ENCODE peak calls at places on chromosomes 4 and X, in six cellular contexts. V, C, J, D, H and P are unnamed samples.

GRCh38 chr4:85369703-85370380 is 105.1 kb upstream of the ARHGAP24 start:
- DNase-seq in V (no peak), C (no peak), J (no peak), D (no peak), H (no peak), P (no peak)

GRCh38 chr4:145762719-145763118 is 82.8 kb downstream of the C4orf51 start:
- DNase-seq in V (no peak), C (no peak), J (no peak), D (no peak), H (no peak), P (no peak)

GRCh38 chrX:37912286-37912685 is 64.9 kb upstream of the DYNLT3 start:
- DNase-seq in V (no peak), C (no peak), J (peak; percentile 7), D (peak; percentile 50), H (peak; percentile 14), P (no peak)

GRCh38 chr4:154471924-154472323 is 19.7 kb downstream of the DCHS2 start:
- DNase-seq in V (no peak), C (no peak), J (no peak), D (no peak), H (no peak), P (no peak)

GRCh38 chrX:138745215-138745614 is 33.7 kb upstream of the FGF13 start:
- DNase-seq in V (no peak), C (no peak), J (peak; percentile 19), D (peak; percentile 4), H (peak; percentile 52), P (peak; percentile 68)

GRCh38 chr4:36165256-36166005 is 78.9 kb downstream of the ARAP2 start:
- DNase-seq in V (no peak), C (no peak), J (peak; percentile 3), D (peak; percentile 43), H (no peak), P (no peak)

GRCh38 chrX:23668335-23668734 is 1.0 kb downstream of the PRDX4 start:
- DNase-seq in V (no peak), C (no peak), J (no peak), D (no peak), H (peak; percentile 4), P (no peak)

GRCh38 chr4:76963136-76963477 is 13.6 kb downstream of the SEPTIN11 start:
- DNase-seq in V (no peak), C (no peak), J (no peak), D (peak; percentile 71), H (no peak), P (no peak)

GRCh38 chrX:115259238-115259875 is 25.5 kb upstream of the LRCH2 start:
- DNase-seq in V (no peak), C (no peak), J (no peak), D (peak; percentile 68), H (no peak), P (peak; percentile 80)

GRCh38 chr4:26238782-26239647 is 81.8 kb upstream of the RBPJ start:
- DNase-seq in V (no peak), C (no peak), J (peak; percentile 32), D (peak; percentile 26), H (no peak), P (no peak)

GRCh38 chr4:178414042-178414441 is 971.8 kb upstream of the AGA start:
- DNase-seq in V (no peak), C (no peak), J (no peak), D (no peak), H (no peak), P (no peak)

GRCh38 chr4:23219779-23220408 is 527.2 kb downstream of the GBA3 start:
- DNase-seq in V (no peak), C (no peak), J (no peak), D (no peak), H (no peak), P (no peak)

GRCh38 chrX:148310402-148311200 is 189.8 kb upstream of the AFF2 start:
- DNase-seq in V (no peak), C (no peak), J (no peak), D (no peak), H (peak; percentile 86), P (peak; percentile 77)

GRCh38 chrX:134186362-134187121 is 50.4 kb upstream of the CCDC160 start:
- DNase-seq in V (no peak), C (no peak), J (no peak), D (no peak), H (peak; percentile 60), P (peak; percentile 76)

GRCh38 chr4:38560763-38561558 is 103.0 kb upstream of the KLF3 start:
- DNase-seq in V (no peak), C (no peak), J (no peak), D (peak; percentile 3), H (peak; percentile 41), P (no peak)

GRCh38 chrX:100410083-100410590 is at the start of gene PCDH19:
- DNase-seq in V (peak; percentile 45), C (peak; percentile 52), J (peak; percentile 47), D (peak; percentile 15), H (no peak), P (no peak)

GRCh38 chr4:15893967-15894366 is 44.6 kb downstream of the FGFBP1 start:
- DNase-seq in V (no peak), C (no peak), J (no peak), D (peak; percentile 97), H (no peak), P (no peak)

GRCh38 chr4:83780334-83780733 is 244.4 kb downstream of the GPAT3 start:
- DNase-seq in V (no peak), C (no peak), J (no peak), D (no peak), H (no peak), P (no peak)

GRCh38 chr4:95250544-95251137 is 298.1 kb downstream of the UNC5C start:
- DNase-seq in V (no peak), C (no peak), J (peak; percentile 11), D (no peak), H (no peak), P (no peak)

GRCh38 chr4:5919571-5919970 is 26.7 kb upstream of the CRMP1 start:
- DNase-seq in V (no peak), C (no peak), J (no peak), D (no peak), H (no peak), P (no peak)

GRCh38 chrX:110244951-110245480 is 72.9 kb downstream of the AMMECR1 start:
- DNase-seq in V (no peak), C (no peak), J (no peak), D (no peak), H (no peak), P (no peak)

GRCh38 chr4:152090543-152090942 is 329.7 kb upstream of the GATB start:
- DNase-seq in V (peak; percentile 20), C (no peak), J (no peak), D (peak; percentile 71), H (peak; percentile 34), P (no peak)

GRCh38 chrX:44260609-44261008 is 82.9 kb downstream of the EFHC2 start:
- DNase-seq in V (no peak), C (no peak), J (no peak), D (no peak), H (no peak), P (no peak)

GRCh38 chr4:8127051-8127798 is 31.4 kb downstream of the ABLIM2 start:
- DNase-seq in V (no peak), C (no peak), J (peak; percentile 34), D (no peak), H (peak; percentile 25), P (no peak)

GRCh38 chr4:3365326-3365725 is 72.5 kb downstream of the RGS12 start:
- DNase-seq in V (no peak), C (no peak), J (no peak), D (no peak), H (peak; percentile 2), P (no peak)

GRCh38 chr4:61805979-61806378 is 605.9 kb downstream of the ADGRL3 start:
- DNase-seq in V (no peak), C (no peak), J (no peak), D (no peak), H (no peak), P (no peak)

GRCh38 chr4:71697031-71697430 is 86.8 kb downstream of the GC start:
- DNase-seq in V (no peak), C (no peak), J (no peak), D (peak; percentile 25), H (no peak), P (no peak)

GRCh38 chrX:130645955-130646583 is 244.3 kb downstream of the RBMX2 start:
- DNase-seq in V (peak; percentile 44), C (peak; percentile 22), J (peak; percentile 1), D (no peak), H (no peak), P (no peak)

GRCh38 chrX:77785400-77785745 is 643 bp downstream of the ATRX start:
- DNase-seq in V (no peak), C (no peak), J (peak; percentile 6), D (peak; percentile 21), H (peak; percentile 38), P (peak; percentile 47)

GRCh38 chr4:71187399-71188196 is 151.2 kb upstream of the SLC4A4 start:
- DNase-seq in V (peak; percentile 23), C (peak; percentile 35), J (no peak), D (no peak), H (no peak), P (no peak)